ENCODE peak calls at places on chromosomes 13 and 19, in eight cellular contexts. N, Z, K, P, F, T, I and M are unnamed samples.
A peak's percentile ranks its signal among the peaks of the same experiment; 100 is the strongest.

GRCh38 chr13:100039740-100040139 is 49.2 kb upstream of the PCCA start:
- DNase-seq in N (no peak), Z (no peak), K (no peak), P (no peak), F (no peak), T (no peak), I (peak; percentile 10), M (no peak)

GRCh38 chr13:20414475-20415287 is 111.0 kb downstream of the CRYL1 start:
- DNase-seq in N (no peak), Z (no peak), K (peak; percentile 25), P (no peak), F (peak; percentile 69), T (no peak), I (no peak), M (no peak)

GRCh38 chr13:71659427-71659826 is 207.6 kb downstream of the DACH1 start:
- DNase-seq in N (no peak), Z (no peak), K (no peak), P (no peak), F (no peak), T (no peak), I (no peak), M (no peak)

GRCh38 chr13:46756977-46757376 is 40.0 kb downstream of the ESD start:
- DNase-seq in N (no peak), Z (no peak), K (peak; percentile 16), P (no peak), F (no peak), T (no peak), I (peak; percentile 71), M (no peak)

GRCh38 chr13:20902438-20903163 is at the start of gene XPO4:
- DNase-seq in N (peak; percentile 91), Z (peak; percentile 44), K (peak; percentile 86), P (peak; percentile 90), F (peak; percentile 75), T (peak; percentile 39), I (peak; percentile 66), M (no peak)

GRCh38 chr13:31060655-31061054 is 101.0 kb downstream of the HSPH1 start:
- DNase-seq in N (no peak), Z (no peak), K (no peak), P (peak; percentile 19), F (no peak), T (no peak), I (no peak), M (no peak)

GRCh38 chr19:1019980-1020867 is 699 bp downstream of the TMEM259 start:
- DNase-seq in N (peak; percentile 57), Z (no peak), K (peak; percentile 33), P (peak; percentile 64), F (no peak), T (no peak), I (no peak), M (no peak)

GRCh38 chr13:51844862-51845573 is at the start of gene TMEM272:
- DNase-seq in N (peak; percentile 78), Z (no peak), K (peak; percentile 65), P (peak; percentile 83), F (peak; percentile 72), T (peak; percentile 12), I (peak; percentile 22), M (peak; percentile 47)

GRCh38 chr19:18218600-18218999 is 7.6 kb downstream of the PDE4C start:
- DNase-seq in N (no peak), Z (no peak), K (no peak), P (no peak), F (no peak), T (no peak), I (no peak), M (no peak)

GRCh38 chr19:44758596-44758995 is 10.1 kb downstream of the BCL3 start:
- DNase-seq in N (no peak), Z (no peak), K (no peak), P (no peak), F (peak; percentile 89), T (no peak), I (no peak), M (no peak)

GRCh38 chr13:39058040-39058439 is 19.8 kb downstream of the NHLRC3 start:
- DNase-seq in N (no peak), Z (no peak), K (no peak), P (no peak), F (no peak), T (no peak), I (no peak), M (no peak)

GRCh38 chr19:28009696-28010095 is 1203.3 kb downstream of the UQCRFS1 start:
- DNase-seq in N (no peak), Z (no peak), K (no peak), P (no peak), F (no peak), T (no peak), I (peak; percentile 38), M (no peak)

GRCh38 chr19:4059931-4060620 is 6.6 kb downstream of the ZBTB7A start:
- DNase-seq in N (peak; percentile 70), Z (no peak), K (no peak), P (no peak), F (peak; percentile 32), T (no peak), I (peak; percentile 59), M (no peak)

GRCh38 chr19:48813123-48813911 is 2.5 kb upstream of the BCAT2 start:
- DNase-seq in N (no peak), Z (no peak), K (peak; percentile 25), P (no peak), F (peak; percentile 59), T (no peak), I (no peak), M (no peak)

GRCh38 chr13:113929628-113930615 is 44.0 kb downstream of the C13orf46 start:
- DNase-seq in N (peak; percentile 2), Z (no peak), K (no peak), P (peak; percentile 44), F (peak; percentile 39), T (no peak), I (no peak), M (no peak)

GRCh38 chr13:79155883-79156282 is 250.2 kb downstream of the RBM26 start:
- DNase-seq in N (no peak), Z (no peak), K (no peak), P (no peak), F (no peak), T (no peak), I (no peak), M (no peak)

GRCh38 chr19:51467864-51468544 is 9.8 kb upstream of the SIGLEC8 start:
- DNase-seq in N (no peak), Z (no peak), K (no peak), P (no peak), F (no peak), T (no peak), I (no peak), M (no peak)

GRCh38 chr19:37413243-37414084 is 42.6 kb downstream of the ZNF527 start:
- DNase-seq in N (no peak), Z (no peak), K (peak; percentile 5), P (no peak), F (no peak), T (no peak), I (peak; percentile 11), M (no peak)

GRCh38 chr13:98966019-98966418 is 11.8 kb downstream of the DOCK9 start:
- DNase-seq in N (no peak), Z (no peak), K (no peak), P (no peak), F (no peak), T (no peak), I (no peak), M (no peak)

GRCh38 chr19:19822148-19822429 is 539 bp upstream of the ZNF506 start:
- DNase-seq in N (peak; percentile 36), Z (no peak), K (peak; percentile 11), P (no peak), F (no peak), T (no peak), I (no peak), M (no peak)

GRCh38 chr19:5742051-5742450 is 21.6 kb downstream of the CATSPERD start:
- DNase-seq in N (no peak), Z (no peak), K (no peak), P (no peak), F (no peak), T (no peak), I (no peak), M (no peak)

GRCh38 chr13:42574435-42575311 is 721 bp downstream of the TNFSF11 start:
- DNase-seq in N (peak; percentile 82), Z (no peak), K (no peak), P (peak; percentile 49), F (peak; percentile 43), T (no peak), I (no peak), M (no peak)

GRCh38 chr13:30585748-30586262 is 31.9 kb upstream of the USPL1 start:
- DNase-seq in N (no peak), Z (no peak), K (no peak), P (no peak), F (no peak), T (no peak), I (peak; percentile 88), M (no peak)

GRCh38 chr13:109010912-109011311 is 381.5 kb downstream of the MYO16 start:
- DNase-seq in N (no peak), Z (no peak), K (no peak), P (no peak), F (peak; percentile 34), T (no peak), I (no peak), M (peak; percentile 31)

GRCh38 chr19:12527034-12527836 is 24.0 kb downstream of the ZNF564 start:
- DNase-seq in N (no peak), Z (no peak), K (peak; percentile 53), P (no peak), F (no peak), T (no peak), I (peak; percentile 36), M (no peak)

GRCh38 chr13:27172495-27172842 is 858 bp upstream of the USP12 start:
- DNase-seq in N (peak; percentile 18), Z (no peak), K (peak; percentile 63), P (no peak), F (no peak), T (no peak), I (no peak), M (no peak)

GRCh38 chr13:52047463-52047862 is 23.0 kb downstream of the UTP14C start:
- DNase-seq in N (no peak), Z (no peak), K (no peak), P (no peak), F (no peak), T (no peak), I (no peak), M (no peak)